ENCODE peak calls at places on chromosomes 16 and 17, in nine cellular contexts. N is heart left ventricle; X is dorsolateral prefrontal cortex; C is CD8-positive, alpha-beta memory T cell; O is fibroblast of lung; L is breast epithelium; M is substantia nigra; E is OCI-LY7; T is RWPE1. Q is an unnamed sample.

GRCh38 chr17:72556944-72557826 is 436.4 kb downstream of the SOX9 start:
- DNase-seq in N (no peak), X (peak), C (peak), O (peak), L (peak), M (peak), E (peak), T (peak), Q (peak)

GRCh38 chr17:61384384-61385090 is 15.1 kb upstream of the TBX2 start:
- DNase-seq in N (no peak), X (peak), C (peak), O (no peak), L (no peak), M (no peak), E (no peak), T (no peak), Q (no peak)

GRCh38 chr16:69820926-69821541 is 58.9 kb downstream of the WWP2 start:
- DNase-seq in N (no peak), X (peak), C (no peak), O (peak), L (no peak), M (no peak), E (no peak), T (no peak), Q (no peak)

GRCh38 chr17:76714822-76715461 is 4.2 kb upstream of the MXRA7 start:
- DNase-seq in N (peak), X (no peak), C (peak), O (peak), L (no peak), M (no peak), E (peak), T (no peak), Q (peak)

GRCh38 chr17:72381597-72382397 is 261.0 kb downstream of the SOX9 start:
- DNase-seq in N (no peak), X (no peak), C (no peak), O (no peak), L (no peak), M (no peak), E (no peak), T (no peak), Q (no peak)

GRCh38 chr17:47707056-47707791 is 13.3 kb downstream of the TBKBP1 start:
- DNase-seq in N (peak), X (no peak), C (no peak), O (no peak), L (no peak), M (no peak), E (no peak), T (no peak), Q (no peak)

GRCh38 chr17:16407911-16408588 is 7.3 kb upstream of the TRPV2 start:
- DNase-seq in N (peak), X (no peak), C (peak), O (peak), L (peak), M (peak), E (peak), T (peak), Q (peak)

GRCh38 chr16:22912654-22913053 is 98.7 kb downstream of the HS3ST2 start:
- DNase-seq in N (no peak), X (no peak), C (no peak), O (no peak), L (no peak), M (no peak), E (no peak), T (no peak), Q (no peak)

GRCh38 chr16:51402785-51403184 is 251.7 kb upstream of the SALL1 start:
- DNase-seq in N (no peak), X (no peak), C (no peak), O (peak), L (no peak), M (no peak), E (no peak), T (no peak), Q (no peak)

GRCh38 chr17:51818777-51819176 is 339.7 kb downstream of the CA10 start:
- DNase-seq in N (no peak), X (no peak), C (no peak), O (no peak), L (no peak), M (no peak), E (no peak), T (no peak), Q (no peak)

GRCh38 chr17:38883592-38884526 is 14.0 kb downstream of the LASP1 start:
- DNase-seq in N (no peak), X (no peak), C (no peak), O (no peak), L (no peak), M (no peak), E (no peak), T (no peak), Q (no peak)
- H3K27ac ChIP-seq in N (peak), X (peak), C (peak), O (peak), L (peak), M (no peak), E (peak), T (peak), Q (peak)

GRCh38 chr16:1713933-1714332 is 7.9 kb downstream of the MAPK8IP3 start:
- DNase-seq in N (no peak), X (no peak), C (no peak), O (no peak), L (no peak), M (no peak), E (peak), T (no peak), Q (no peak)

GRCh38 chr16:1715220-1715619 is 9.2 kb downstream of the MAPK8IP3 start:
- DNase-seq in N (peak), X (no peak), C (no peak), O (no peak), L (no peak), M (no peak), E (no peak), T (no peak), Q (peak)

GRCh38 chr16:1712791-1713261 is 6.8 kb downstream of the MAPK8IP3 start:
- DNase-seq in N (no peak), X (no peak), C (no peak), O (peak), L (no peak), M (no peak), E (peak), T (no peak), Q (no peak)

GRCh38 chr16:1710811-1711507 is 5.0 kb downstream of the MAPK8IP3 start:
- DNase-seq in N (no peak), X (no peak), C (no peak), O (no peak), L (no peak), M (no peak), E (no peak), T (no peak), Q (no peak)

GRCh38 chr16:1713331-1713730 is 7.3 kb downstream of the MAPK8IP3 start:
- DNase-seq in N (no peak), X (no peak), C (no peak), O (no peak), L (no peak), M (no peak), E (no peak), T (no peak), Q (no peak)
- H3K27ac ChIP-seq in N (no peak), X (peak), C (no peak), O (no peak), L (no peak), M (no peak), E (peak), T (peak), Q (no peak)

GRCh38 chr16:87860553-87861299 is 8.6 kb downstream of the SLC7A5 start:
- DNase-seq in N (peak), X (no peak), C (no peak), O (peak), L (no peak), M (no peak), E (no peak), T (no peak), Q (no peak)

DNA sequence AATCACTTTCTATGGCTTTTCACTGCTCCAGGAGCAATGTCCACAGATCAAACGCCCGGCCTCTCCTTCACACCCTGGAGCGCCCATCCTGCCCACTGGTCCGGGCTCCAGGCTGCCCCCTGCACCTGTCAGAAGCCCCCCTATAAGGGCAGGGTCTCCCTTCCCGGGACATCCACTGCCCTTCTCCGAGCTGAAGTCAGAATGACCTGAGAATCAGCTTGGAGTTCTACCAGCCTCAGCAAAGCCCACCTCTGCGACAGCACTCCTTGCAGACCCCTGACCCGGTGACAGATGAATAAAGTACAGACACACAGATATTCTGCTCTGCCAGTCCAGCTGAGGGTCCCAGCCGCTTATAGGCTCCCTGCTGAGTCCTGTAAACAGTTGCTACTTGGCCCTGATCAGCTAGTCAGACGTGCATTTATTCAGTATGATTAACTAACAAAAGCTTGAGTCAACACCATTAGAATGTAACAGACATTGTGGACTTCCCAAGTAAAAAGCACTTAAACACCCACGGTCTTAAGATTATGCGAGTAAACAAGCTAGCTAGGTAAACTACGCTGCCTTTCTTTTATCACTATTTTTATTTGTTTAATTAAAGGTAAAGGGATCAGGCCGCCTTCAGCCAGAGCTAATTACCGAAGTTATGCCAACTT is 4.8 kb downstream of the SLC7A5 start:
- DNase-seq in N (no peak), X (no peak), C (no peak), O (no peak), L (no peak), M (no peak), E (no peak), T (no peak), Q (no peak)
- H3K27ac ChIP-seq in N (no peak), X (no peak), C (no peak), O (no peak), L (no peak), M (no peak), E (peak), T (peak), Q (no peak)

GRCh38 chr17:50169881-50170459 is 4.2 kb downstream of the SGCA start:
- DNase-seq in N (peak), X (no peak), C (no peak), O (no peak), L (no peak), M (no peak), E (no peak), T (no peak), Q (peak)

GRCh38 chr17:50168319-50168718 is 2.5 kb downstream of the SGCA start:
- DNase-seq in N (no peak), X (no peak), C (no peak), O (no peak), L (no peak), M (no peak), E (no peak), T (no peak), Q (peak)

GRCh38 chr17:50170662-50171370 is 5.0 kb downstream of the SGCA start:
- DNase-seq in N (no peak), X (no peak), C (no peak), O (no peak), L (no peak), M (no peak), E (no peak), T (no peak), Q (peak)

GRCh38 chr17:50167371-50167770 is 1.6 kb downstream of the SGCA start:
- DNase-seq in N (no peak), X (no peak), C (no peak), O (no peak), L (no peak), M (no peak), E (no peak), T (no peak), Q (peak)

GRCh38 chr17:50169121-50169764 is 3.4 kb downstream of the SGCA start:
- DNase-seq in N (peak), X (no peak), C (peak), O (peak), L (no peak), M (no peak), E (peak), T (peak), Q (peak)
- H3K27ac ChIP-seq in N (no peak), X (no peak), C (peak), O (no peak), L (no peak), M (no peak), E (no peak), T (peak), Q (no peak)

GRCh38 chr16:48740964-48741363 is 131.0 kb upstream of the N4BP1 start:
- DNase-seq in N (no peak), X (no peak), C (no peak), O (no peak), L (no peak), M (no peak), E (no peak), T (no peak), Q (no peak)

DNA sequence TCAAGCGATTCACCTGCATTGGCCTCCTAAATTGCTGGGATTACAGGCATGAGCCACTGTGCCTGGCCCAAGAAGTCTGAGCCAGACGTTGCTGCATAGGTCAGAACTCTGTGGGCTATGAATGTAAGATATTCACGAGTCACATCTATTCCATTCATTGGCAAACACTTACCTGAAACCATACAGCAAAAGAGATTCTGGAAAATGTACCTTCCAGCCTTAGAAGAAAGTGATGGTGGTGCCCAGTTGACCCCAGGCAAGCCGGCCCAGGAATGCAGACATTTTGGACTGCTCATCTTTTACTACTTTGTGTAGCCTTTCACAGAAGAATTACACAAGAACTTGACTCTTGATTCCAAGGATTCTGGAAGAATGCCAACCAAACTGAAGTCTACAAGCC is 135.6 kb upstream of the N4BP1 start:
- DNase-seq in N (no peak), X (no peak), C (no peak), O (no peak), L (no peak), M (no peak), E (no peak), T (no peak), Q (no peak)
- H3K27ac ChIP-seq in N (no peak), X (no peak), C (no peak), O (no peak), L (no peak), M (no peak), E (no peak), T (no peak), Q (no peak)

DNA sequence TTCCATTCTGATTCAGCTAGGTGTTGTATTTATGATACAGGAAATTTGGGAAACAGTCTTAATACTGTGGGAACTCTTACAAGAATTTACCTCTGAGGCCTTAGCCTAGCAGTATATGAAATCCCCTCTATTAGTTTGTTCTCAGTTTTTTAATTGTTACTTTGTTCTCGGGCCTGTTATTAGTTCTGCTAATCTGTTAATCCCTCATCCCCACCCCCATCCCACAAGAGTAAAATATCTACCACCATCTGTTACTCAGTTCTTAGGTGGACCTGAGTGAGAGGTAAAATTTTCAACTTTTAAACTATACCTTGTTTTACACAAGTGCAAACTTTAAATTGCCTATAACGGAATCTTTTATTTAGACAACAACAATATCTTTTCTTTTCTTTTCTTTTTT is 47.0 kb downstream of the RHOT1 start:
- DNase-seq in N (no peak), X (no peak), C (no peak), O (no peak), L (no peak), M (no peak), E (no peak), T (no peak), Q (no peak)
- H3K27ac ChIP-seq in N (no peak), X (no peak), C (no peak), O (no peak), L (no peak), M (no peak), E (no peak), T (no peak), Q (no peak)

DNA sequence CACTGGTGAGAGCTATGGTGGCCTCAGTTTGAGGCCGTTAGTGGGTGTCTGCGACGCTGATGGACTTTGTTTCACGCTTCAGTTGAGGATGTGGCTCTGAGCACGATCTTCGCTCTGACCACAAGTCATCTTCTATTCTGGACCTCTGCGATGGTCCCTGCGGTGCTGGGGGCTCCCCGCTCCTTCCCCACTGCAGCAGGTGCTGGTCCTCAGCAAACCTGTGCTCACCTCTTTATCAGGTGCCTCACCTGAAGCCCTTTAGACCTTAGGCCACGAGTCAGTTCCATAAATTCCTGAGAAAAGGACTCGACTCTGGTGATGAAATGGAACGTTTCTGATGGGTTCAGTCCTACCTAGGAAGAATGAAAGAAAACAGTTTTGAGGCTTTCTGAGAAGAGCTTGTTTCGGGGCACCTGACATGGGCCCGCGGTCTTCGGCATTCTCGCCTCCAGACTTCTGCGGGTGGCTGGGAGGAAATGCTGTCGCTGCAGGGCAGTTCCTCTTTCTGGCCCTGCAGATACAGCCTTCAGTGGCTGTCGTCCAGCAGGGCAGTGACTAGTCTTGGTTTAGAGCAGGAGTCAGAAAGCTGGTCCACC is 4.7 kb downstream of the KCTD5 start:
- DNase-seq in N (no peak), X (no peak), C (no peak), O (no peak), L (no peak), M (peak), E (peak), T (no peak), Q (peak)
- H3K27ac ChIP-seq in N (no peak), X (peak), C (no peak), O (no peak), L (no peak), M (no peak), E (no peak), T (no peak), Q (no peak)

DNA sequence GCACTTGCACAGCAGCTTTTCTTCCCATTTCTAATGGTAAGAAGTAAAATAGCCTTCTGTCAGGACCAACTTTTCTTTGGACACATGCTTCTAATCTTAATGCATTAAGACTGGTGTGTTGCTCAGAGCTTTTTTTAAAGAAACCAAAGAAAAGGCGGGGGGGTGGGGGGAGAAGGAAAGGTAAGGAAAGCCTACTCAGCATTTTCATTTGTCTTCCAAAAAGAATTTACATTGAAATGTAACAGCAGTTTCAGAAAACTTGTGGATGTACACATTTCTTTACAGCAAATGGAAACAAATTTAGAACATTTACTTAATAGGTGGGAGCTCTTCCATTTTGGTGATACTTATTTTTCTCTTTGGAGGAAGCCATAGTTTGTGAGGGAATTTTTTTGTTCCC is 49.6 kb downstream of the NLK start:
- DNase-seq in N (no peak), X (no peak), C (no peak), O (no peak), L (no peak), M (no peak), E (no peak), T (no peak), Q (no peak)
- H3K27ac ChIP-seq in N (no peak), X (no peak), C (no peak), O (no peak), L (no peak), M (no peak), E (no peak), T (no peak), Q (no peak)

GRCh38 chr17:45227631-45228120 is 6.0 kb downstream of the FMNL1 start:
- DNase-seq in N (no peak), X (no peak), C (peak), O (no peak), L (no peak), M (no peak), E (peak), T (no peak), Q (peak)
- H3K27ac ChIP-seq in N (peak), X (peak), C (peak), O (no peak), L (peak), M (peak), E (peak), T (peak), Q (peak)